ENCODE peak calls at places on chromosomes 13 and 19, in eight cellular contexts. S is effector CD8-positive, alpha-beta T cell; W is body of pancreas; U is NCI-H1105; M is PC-9; X is WTC11; B is upper lobe of left lung; A is naive thymus-derived CD4-positive, alpha-beta T cell. K is an unnamed sample.

GRCh38 chr19:29662604-29663404 is 2.5 kb upstream of the PLEKHF1 start:
- DNase-seq in S (no peak), W (peak; percentile 81), U (peak; percentile 9), M (peak; percentile 71), X (no peak), B (peak; percentile 26), A (no peak), K (no peak)

GRCh38 chr13:61563645-61564044 is 148.0 kb upstream of the PCDH20 start:
- DNase-seq in S (no peak), W (no peak), U (no peak), M (no peak), X (no peak), B (no peak), A (no peak), K (no peak)

GRCh38 chr19:35128398-35129057 is 6.3 kb downstream of the LGI4 start:
- DNase-seq in S (no peak), W (no peak), U (no peak), M (no peak), X (no peak), B (no peak), A (no peak), K (no peak)

GRCh38 chr13:35771898-35772297 is 295.4 kb upstream of the MAB21L1 start:
- DNase-seq in S (no peak), W (no peak), U (no peak), M (peak; percentile 92), X (no peak), B (no peak), A (no peak), K (no peak)

GRCh38 chr19:54029930-54030490 is 33.7 kb downstream of the VSTM1 start:
- DNase-seq in S (peak; percentile 19), W (peak; percentile 62), U (no peak), M (peak; percentile 68), X (peak; percentile 86), B (peak; percentile 58), A (peak; percentile 28), K (no peak)

GRCh38 chr19:32651729-32652140 is 23.2 kb downstream of the ANKRD27 start:
- DNase-seq in S (no peak), W (no peak), U (no peak), M (no peak), X (peak; percentile 78), B (no peak), A (no peak), K (no peak)

GRCh38 chr13:98910501-98910951 is 67.3 kb downstream of the DOCK9 start:
- DNase-seq in S (no peak), W (no peak), U (no peak), M (peak; percentile 76), X (no peak), B (no peak), A (peak; percentile 58), K (no peak)

GRCh38 chr13:111066544-111066943 is 48.6 kb upstream of the ARHGEF7 start:
- DNase-seq in S (no peak), W (peak; percentile 14), U (no peak), M (no peak), X (no peak), B (no peak), A (no peak), K (no peak)

GRCh38 chr19:39846678-39847486 is 703 bp upstream of the FBL start:
- DNase-seq in S (no peak), W (no peak), U (no peak), M (no peak), X (no peak), B (no peak), A (no peak), K (no peak)

GRCh38 chr13:36979361-36980040 is 19.6 kb downstream of the ALG5 start:
- DNase-seq in S (no peak), W (no peak), U (no peak), M (no peak), X (no peak), B (no peak), A (no peak), K (no peak)

GRCh38 chr19:18995804-18996241 is 37.5 kb downstream of the SUGP2 start:
- DNase-seq in S (no peak), W (peak; percentile 60), U (no peak), M (peak; percentile 68), X (peak; percentile 74), B (peak; percentile 39), A (no peak), K (peak; percentile 3)

GRCh38 chr19:4061178-4061682 is 5.5 kb downstream of the ZBTB7A start:
- DNase-seq in S (no peak), W (peak; percentile 97), U (no peak), M (peak; percentile 64), X (no peak), B (peak; percentile 94), A (no peak), K (peak; percentile 58)

GRCh38 chr19:57813919-57814504 is 701 bp downstream of the ZNF552 start:
- DNase-seq in S (no peak), W (no peak), U (no peak), M (peak; percentile 77), X (no peak), B (no peak), A (no peak), K (no peak)

GRCh38 chr19:46602392-46603194 is 1.5 kb downstream of the CALM3 start:
- DNase-seq in S (no peak), W (peak; percentile 40), U (no peak), M (no peak), X (no peak), B (no peak), A (no peak), K (no peak)

GRCh38 chr13:66264976-66265375 is 965.2 kb downstream of the PCDH9 start:
- DNase-seq in S (no peak), W (no peak), U (no peak), M (no peak), X (no peak), B (no peak), A (no peak), K (no peak)

GRCh38 chr13:97246596-97246995 is 24.5 kb downstream of the MBNL2 start:
- DNase-seq in S (no peak), W (no peak), U (no peak), M (no peak), X (no peak), B (no peak), A (no peak), K (no peak)

GRCh38 chr13:80551650-80552497 is 210.9 kb upstream of the SPRY2 start:
- DNase-seq in S (no peak), W (no peak), U (no peak), M (peak; percentile 59), X (no peak), B (no peak), A (no peak), K (no peak)